ENCODE peak calls at places on chromosome 10, in four cellular contexts. H is substantia nigra, Y is A549, U is HCEC 1CT. T is an unnamed sample.

GRCh38 chr10:97278491-97278989 is 13.9 kb downstream of the ARHGAP19 start:
- DNase-seq in H (no peak), Y (peak), U (peak), T (peak)

GRCh38 chr10:50248057-50248456 is 3.3 kb downstream of the ASAH2 start:
- DNase-seq in Y (no peak), H (no peak), U (no peak), T (no peak)

GRCh38 chr10:123147635-123148413 is at the start of gene HMX2:
- DNase-seq in U (no peak), H (no peak), Y (no peak), T (no peak)

GRCh38 chr10:47458466-47459154 is 25.3 kb downstream of the ANXA8 start:
- DNase-seq in Y (peak), H (no peak), U (peak), T (peak)

GRCh38 chr10:75630746-75631145 is 199.3 kb downstream of the LRMDA start:
- DNase-seq in Y (no peak), U (no peak), H (no peak), T (no peak)

GRCh38 chr10:103759100-103759781 is 96.1 kb downstream of the SH3PXD2A start:
- DNase-seq in H (no peak), U (peak), Y (peak), T (peak)

GRCh38 chr10:14553434-14553833 is 221.3 kb downstream of the FAM107B start:
- DNase-seq in Y (no peak), U (peak), H (no peak), T (no peak)

GRCh38 chr10:132376394-132376851 is 20.6 kb upstream of the PWWP2B start:
- DNase-seq in U (no peak), H (no peak), Y (no peak), T (no peak)

GRCh38 chr10:64011871-64012714 is 490.9 kb downstream of the REEP3 start:
- DNase-seq in H (no peak), Y (no peak), U (no peak), T (no peak)

GRCh38 chr10:130587718-130588117 is 451.5 kb downstream of the GLRX3 start:
- DNase-seq in H (no peak), U (no peak), Y (no peak), T (no peak)

GRCh38 chr10:75043256-75044121 is 68.0 kb upstream of the SAMD8 start:
- DNase-seq in U (no peak), Y (no peak), H (no peak), T (no peak)

GRCh38 chr10:125692932-125693847 is 10.2 kb upstream of the TEX36 start:
- DNase-seq in H (no peak), U (no peak), Y (no peak), T (no peak)